ENCODE peak calls at places on chromosome 12, in nine cellular contexts. One of them, this sample, is unnamed. For H3K4me1, the result is how much of the 10 kb centered on the place peaks cover.

GRCh38 chr12:52506858-52507715 is 13.1 kb downstream of the KRT5 start:
- DNase-seq in HepG2: peak
- DNase-seq in stomach: no peak
- DNase-seq in upper lobe of left lung: no peak
- DNase-seq in GM12878: no peak
- DNase-seq in breast epithelium: peak
- DNase-seq in prostate gland: no peak
- DNase-seq in spleen: no peak
- DNase-seq in sigmoid colon: no peak
- DNase-seq in this sample: no peak

GRCh38 chr12:69430942-69431603 is 39.1 kb upstream of the FRS2 start:
- DNase-seq in HepG2: no peak
- DNase-seq in stomach: no peak
- DNase-seq in upper lobe of left lung: no peak
- DNase-seq in GM12878: no peak
- DNase-seq in breast epithelium: no peak
- DNase-seq in prostate gland: no peak
- DNase-seq in spleen: no peak
- DNase-seq in sigmoid colon: no peak
- DNase-seq in this sample: no peak

GRCh38 chr12:70876952-70877351 is 43.6 kb downstream of the PTPRR start:
- DNase-seq in HepG2: peak
- DNase-seq in stomach: no peak
- DNase-seq in upper lobe of left lung: no peak
- DNase-seq in GM12878: no peak
- DNase-seq in breast epithelium: peak
- DNase-seq in prostate gland: no peak
- DNase-seq in spleen: no peak
- DNase-seq in sigmoid colon: no peak
- DNase-seq in this sample: no peak

GRCh38 chr12:110585231-110585799 is 2.2 kb upstream of the PPTC7 start:
- DNase-seq in HepG2: no peak
- DNase-seq in stomach: no peak
- DNase-seq in upper lobe of left lung: no peak
- DNase-seq in GM12878: no peak
- DNase-seq in breast epithelium: no peak
- DNase-seq in prostate gland: peak
- DNase-seq in spleen: no peak
- DNase-seq in sigmoid colon: no peak
- DNase-seq in this sample: no peak

GRCh38 chr12:77973579-77973978 is 142.9 kb downstream of the NAV3 start:
- DNase-seq in HepG2: no peak
- DNase-seq in stomach: no peak
- DNase-seq in upper lobe of left lung: no peak
- DNase-seq in GM12878: no peak
- DNase-seq in breast epithelium: no peak
- DNase-seq in prostate gland: no peak
- DNase-seq in spleen: no peak
- DNase-seq in sigmoid colon: no peak
- DNase-seq in this sample: no peak

GRCh38 chr12:86290615-86291014 is 34.4 kb upstream of the MGAT4C start:
- DNase-seq in HepG2: no peak
- DNase-seq in stomach: no peak
- DNase-seq in upper lobe of left lung: no peak
- DNase-seq in GM12878: no peak
- DNase-seq in breast epithelium: no peak
- DNase-seq in prostate gland: no peak
- DNase-seq in spleen: no peak
- DNase-seq in sigmoid colon: no peak
- DNase-seq in this sample: no peak

GRCh38 chr12:18045446-18046001 is 44.5 kb downstream of the RERGL start:
- DNase-seq in HepG2: no peak
- DNase-seq in stomach: no peak
- DNase-seq in upper lobe of left lung: no peak
- DNase-seq in GM12878: no peak
- DNase-seq in breast epithelium: no peak
- DNase-seq in prostate gland: no peak
- DNase-seq in spleen: no peak
- DNase-seq in sigmoid colon: no peak
- DNase-seq in this sample: no peak

GRCh38 chr12:79426121-79426520 is 264.6 kb downstream of the PAWR start:
- DNase-seq in HepG2: no peak
- DNase-seq in stomach: no peak
- DNase-seq in upper lobe of left lung: no peak
- DNase-seq in GM12878: no peak
- DNase-seq in breast epithelium: no peak
- DNase-seq in prostate gland: no peak
- DNase-seq in spleen: no peak
- DNase-seq in sigmoid colon: no peak
- DNase-seq in this sample: no peak

GRCh38 chr12:79747274-79747673 is 56.5 kb upstream of the PAWR start:
- DNase-seq in HepG2: no peak
- DNase-seq in stomach: no peak
- DNase-seq in upper lobe of left lung: no peak
- DNase-seq in GM12878: no peak
- DNase-seq in breast epithelium: no peak
- DNase-seq in prostate gland: no peak
- DNase-seq in spleen: no peak
- DNase-seq in sigmoid colon: no peak
- DNase-seq in this sample: no peak

GRCh38 chr12:61546296-61546695 is 713.9 kb upstream of the USP15 start:
- DNase-seq in HepG2: no peak
- DNase-seq in stomach: no peak
- DNase-seq in upper lobe of left lung: no peak
- DNase-seq in GM12878: no peak
- DNase-seq in breast epithelium: no peak
- DNase-seq in prostate gland: peak
- DNase-seq in spleen: no peak
- DNase-seq in sigmoid colon: no peak
- DNase-seq in this sample: no peak

GRCh38 chr12:52884526-52885293 is 20.2 kb downstream of the KRT8 start:
- DNase-seq in HepG2: peak
- DNase-seq in stomach: peak
- DNase-seq in upper lobe of left lung: peak
- DNase-seq in GM12878: no peak
- DNase-seq in breast epithelium: peak
- DNase-seq in prostate gland: peak
- DNase-seq in spleen: peak
- DNase-seq in sigmoid colon: peak
- DNase-seq in this sample: peak

GRCh38 chr12:72072613-72073212 is 134.1 kb downstream of the TPH2 start:
- DNase-seq in HepG2: no peak
- DNase-seq in stomach: no peak
- DNase-seq in upper lobe of left lung: no peak
- DNase-seq in GM12878: no peak
- DNase-seq in breast epithelium: no peak
- DNase-seq in prostate gland: no peak
- DNase-seq in spleen: no peak
- DNase-seq in sigmoid colon: no peak
- DNase-seq in this sample: no peak

GRCh38 chr12:32146074-32146873 is 39.6 kb downstream of the BICD1 start:
- DNase-seq in HepG2: no peak
- DNase-seq in stomach: no peak
- DNase-seq in upper lobe of left lung: no peak
- DNase-seq in GM12878: peak
- DNase-seq in breast epithelium: no peak
- DNase-seq in prostate gland: no peak
- DNase-seq in spleen: no peak
- DNase-seq in sigmoid colon: no peak
- DNase-seq in this sample: no peak

GRCh38 chr12:26126340-26127284 is 1.8 kb upstream of the BHLHE41 start:
- DNase-seq in HepG2: peak
- DNase-seq in stomach: peak
- DNase-seq in upper lobe of left lung: peak
- DNase-seq in GM12878: no peak
- DNase-seq in breast epithelium: peak
- DNase-seq in prostate gland: peak
- DNase-seq in spleen: peak
- DNase-seq in sigmoid colon: peak
- DNase-seq in this sample: peak

GRCh38 chr12:26123482-26123980 is 1.3 kb downstream of the BHLHE41 start:
- DNase-seq in HepG2: no peak
- DNase-seq in stomach: no peak
- DNase-seq in upper lobe of left lung: no peak
- DNase-seq in GM12878: no peak
- DNase-seq in breast epithelium: no peak
- DNase-seq in prostate gland: no peak
- DNase-seq in spleen: no peak
- DNase-seq in sigmoid colon: no peak
- DNase-seq in this sample: no peak

GRCh38 chr12:26127404-26127803 is 2.6 kb upstream of the BHLHE41 start:
- DNase-seq in HepG2: no peak
- DNase-seq in stomach: no peak
- DNase-seq in upper lobe of left lung: no peak
- DNase-seq in GM12878: no peak
- DNase-seq in breast epithelium: no peak
- DNase-seq in prostate gland: no peak
- DNase-seq in spleen: no peak
- DNase-seq in sigmoid colon: no peak
- DNase-seq in this sample: no peak

GRCh38 chr12:26124491-26125450 is at the start of gene BHLHE41:
- DNase-seq in HepG2: no peak
- DNase-seq in stomach: peak
- DNase-seq in upper lobe of left lung: peak
- DNase-seq in GM12878: no peak
- DNase-seq in breast epithelium: peak
- DNase-seq in prostate gland: peak
- DNase-seq in spleen: peak
- DNase-seq in sigmoid colon: peak
- DNase-seq in this sample: peak

DNA sequence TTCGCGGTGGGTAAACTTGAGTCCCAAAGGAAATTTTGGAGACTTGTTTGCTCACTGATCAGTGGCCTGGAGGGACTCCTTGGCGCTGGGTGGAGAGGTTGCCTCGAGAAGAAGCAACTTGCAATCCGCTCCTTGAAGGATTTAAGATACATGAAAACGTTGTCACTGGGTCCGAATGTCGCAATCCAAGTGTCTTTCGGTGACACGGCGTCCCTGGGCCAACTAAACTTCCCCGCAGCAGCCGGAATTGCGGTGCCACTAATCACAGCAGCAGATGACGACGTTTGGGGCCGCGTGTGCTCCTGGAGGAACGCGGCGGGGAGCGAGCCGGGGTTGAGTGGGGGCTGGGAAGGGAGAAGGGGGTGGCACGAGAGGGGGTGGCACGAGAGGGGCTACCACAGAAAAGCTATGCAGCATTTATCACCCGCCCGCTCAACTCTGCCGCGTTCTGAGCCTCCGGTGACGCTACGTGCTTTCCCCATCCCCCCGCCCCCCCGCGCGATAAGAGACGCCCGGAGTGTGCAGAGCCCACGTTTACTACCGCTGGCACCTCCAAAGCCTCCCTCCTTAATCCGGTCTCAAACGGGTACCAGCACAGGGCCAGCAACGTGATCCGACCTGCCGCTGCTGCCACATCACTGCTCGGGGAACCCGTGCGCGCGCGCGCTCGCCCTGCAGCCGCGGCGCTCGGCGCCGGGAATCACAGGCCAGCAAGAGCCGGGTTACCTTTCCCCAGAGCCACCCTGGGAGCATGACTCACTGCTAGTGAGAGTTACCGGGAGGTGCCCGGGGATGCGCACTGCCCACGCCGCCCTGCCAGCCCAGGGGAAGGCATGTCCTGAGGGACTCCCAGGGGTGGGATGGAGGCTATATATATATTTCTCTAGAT is 858 bp upstream of the BHLHE41 start:
- DNase-seq in HepG2: peak
- DNase-seq in stomach: peak
- DNase-seq in upper lobe of left lung: peak
- DNase-seq in GM12878: no peak
- DNase-seq in breast epithelium: peak
- DNase-seq in prostate gland: peak
- DNase-seq in spleen: peak
- DNase-seq in sigmoid colon: peak
- DNase-seq in this sample: peak
- TF ChIP-seq POLR2A in HepG2: no peak
- TF ChIP-seq POLR2A in stomach: no peak
- TF ChIP-seq POLR2A in upper lobe of left lung: no peak
- TF ChIP-seq POLR2A in GM12878: no peak
- TF ChIP-seq POLR2A in breast epithelium: peak
- TF ChIP-seq POLR2A in prostate gland: peak
- TF ChIP-seq POLR2A in spleen: peak
- TF ChIP-seq POLR2A in sigmoid colon: peak
- TF ChIP-seq POLR2A in this sample: peak

GRCh38 chr12:14928946-14929345 is 9.4 kb downstream of the ERP27 start:
- DNase-seq in HepG2: no peak
- DNase-seq in stomach: no peak
- DNase-seq in upper lobe of left lung: no peak
- DNase-seq in GM12878: no peak
- DNase-seq in breast epithelium: peak
- DNase-seq in prostate gland: peak
- DNase-seq in spleen: no peak
- DNase-seq in sigmoid colon: no peak
- DNase-seq in this sample: no peak
- H3K4me1 ChIP-seq in HepG2: under half
- H3K4me1 ChIP-seq in stomach: under half
- H3K4me1 ChIP-seq in upper lobe of left lung: under half
- H3K4me1 ChIP-seq in GM12878: under half
- H3K4me1 ChIP-seq in breast epithelium: under half
- H3K4me1 ChIP-seq in prostate gland: under half
- H3K4me1 ChIP-seq in spleen: under half
- H3K4me1 ChIP-seq in sigmoid colon: under half
- H3K4me1 ChIP-seq in this sample: under half

GRCh38 chr12:29241821-29242591 is 92.9 kb downstream of the FAR2 start:
- DNase-seq in HepG2: peak
- DNase-seq in stomach: peak
- DNase-seq in upper lobe of left lung: no peak
- DNase-seq in GM12878: peak
- DNase-seq in breast epithelium: peak
- DNase-seq in prostate gland: peak
- DNase-seq in spleen: no peak
- DNase-seq in sigmoid colon: no peak
- DNase-seq in this sample: peak
- TF ChIP-seq POLR2AphosphoS5 in HepG2: no peak
- TF ChIP-seq POLR2AphosphoS5 in stomach: peak
- TF ChIP-seq POLR2AphosphoS5 in upper lobe of left lung: peak
- TF ChIP-seq POLR2AphosphoS5 in GM12878: no peak
- TF ChIP-seq POLR2AphosphoS5 in breast epithelium: no peak
- TF ChIP-seq POLR2AphosphoS5 in prostate gland: peak
- TF ChIP-seq POLR2AphosphoS5 in spleen: no peak
- TF ChIP-seq POLR2AphosphoS5 in sigmoid colon: no peak
- TF ChIP-seq POLR2AphosphoS5 in this sample: no peak

DNA sequence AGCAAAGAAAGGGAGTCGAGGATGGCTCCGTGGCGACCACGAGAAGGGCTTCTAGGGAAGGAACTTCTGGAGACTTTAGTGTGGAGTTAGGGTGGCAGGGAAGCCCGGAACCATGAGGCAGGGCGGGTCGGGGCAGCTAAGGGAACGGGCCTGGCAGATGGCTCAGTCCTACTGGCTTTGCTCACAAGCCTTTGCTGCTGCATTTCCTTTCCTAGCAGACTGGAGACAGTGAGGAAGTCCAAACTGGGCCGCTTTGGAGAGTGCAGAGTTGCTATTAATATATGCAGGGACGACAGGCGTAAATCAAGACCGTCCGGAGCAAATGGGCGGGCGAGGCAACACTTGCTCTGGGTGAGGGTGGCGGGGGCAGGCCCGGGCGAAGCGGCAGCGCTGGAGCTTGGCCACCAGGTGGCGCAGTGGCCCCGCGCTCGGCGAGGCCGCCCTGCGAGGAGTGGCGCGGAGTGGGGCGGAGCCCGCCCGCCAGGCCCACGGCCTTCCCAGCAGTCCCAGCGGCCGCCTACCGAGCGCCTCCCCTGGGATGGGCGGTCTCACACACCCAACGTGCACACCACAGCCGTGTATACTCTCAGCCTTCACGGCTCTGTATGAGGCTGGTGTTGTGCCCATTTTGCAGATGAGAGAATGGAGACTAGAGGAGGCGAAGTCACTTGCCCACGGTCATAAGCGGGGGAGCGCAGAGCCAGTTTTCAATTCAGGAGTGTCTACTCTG is 24.4 kb upstream of the LRTM2 start:
- DNase-seq in HepG2: peak
- DNase-seq in stomach: peak
- DNase-seq in upper lobe of left lung: peak
- DNase-seq in GM12878: peak
- DNase-seq in breast epithelium: peak
- DNase-seq in prostate gland: peak
- DNase-seq in spleen: peak
- DNase-seq in sigmoid colon: peak
- DNase-seq in this sample: peak
- TF ChIP-seq POLR2A in HepG2: no peak
- TF ChIP-seq POLR2A in stomach: no peak
- TF ChIP-seq POLR2A in upper lobe of left lung: peak
- TF ChIP-seq POLR2A in GM12878: peak
- TF ChIP-seq POLR2A in breast epithelium: peak
- TF ChIP-seq POLR2A in prostate gland: peak
- TF ChIP-seq POLR2A in spleen: peak
- TF ChIP-seq POLR2A in sigmoid colon: no peak
- TF ChIP-seq POLR2A in this sample: peak